ENCODE peak calls at places on chromosomes 3 and 15, in five cellular contexts. H is Calu3, K is RWPE1, B is NCI-H748 treated with DMSO at 0.1 percent for 48 hours, C is activated T-cell treated with anti-CD3 and anti-CD28 coated beads for 1 hour. P is an unnamed sample.

GRCh38 chr3:127428344-127429001 is 140.6 kb upstream of the PRR20G start:
- DNase-seq in H (no peak), K (no peak), B (no peak), C (no peak), P (no peak)

GRCh38 chr3:117105650-117106049 is 396.1 kb downstream of the TUSC7 start:
- DNase-seq in H (no peak), K (no peak), B (no peak), C (no peak), P (no peak)

GRCh38 chr3:45187597-45188210 is 38.4 kb downstream of the TMEM158 start:
- DNase-seq in H (no peak), K (no peak), B (no peak), C (no peak), P (no peak)

GRCh38 chr3:2727566-2728318 is 382.4 kb downstream of the IL5RA start:
- DNase-seq in H (no peak), K (no peak), B (peak), C (no peak), P (peak)

GRCh38 chr3:19702416-19703078 is 231.5 kb downstream of the EFHB start:
- DNase-seq in H (no peak), K (no peak), B (no peak), C (no peak), P (no peak)

GRCh38 chr15:36432162-36432561 is 147.3 kb upstream of the CDIN1 start:
- DNase-seq in H (no peak), K (no peak), B (no peak), C (no peak), P (no peak)

GRCh38 chr3:179512398-179512797 is 50.3 kb upstream of the ACTL6A start:
- DNase-seq in H (no peak), K (no peak), B (no peak), C (no peak), P (no peak)

GRCh38 chr3:122533931-122534334 is 19.2 kb upstream of the KPNA1 start:
- DNase-seq in H (peak), K (peak), B (no peak), C (no peak), P (no peak)

GRCh38 chr3:64457811-64458210 is 230.0 kb downstream of the ADAMTS9 start:
- DNase-seq in H (no peak), K (no peak), B (no peak), C (no peak), P (no peak)

GRCh38 chr3:186254676-186255665 is 107.1 kb downstream of the DGKG start:
- DNase-seq in H (no peak), K (no peak), B (no peak), C (no peak), P (no peak)

GRCh38 chr15:93314245-93314644 is 225.2 kb upstream of the RGMA start:
- DNase-seq in H (no peak), K (no peak), B (no peak), C (no peak), P (no peak)

GRCh38 chr3:27800261-27800660 is 78.1 kb upstream of the EOMES start:
- DNase-seq in H (no peak), K (no peak), B (no peak), C (no peak), P (no peak)

GRCh38 chr3:84943379-84943778 is 15.4 kb upstream of the CADM2 start:
- DNase-seq in H (no peak), K (no peak), B (no peak), C (no peak), P (no peak)

GRCh38 chr3:140294058-140294457 is 359.1 kb downstream of the CLSTN2 start:
- DNase-seq in H (no peak), K (no peak), B (no peak), C (no peak), P (no peak)

GRCh38 chr15:99951471-99951870 is 218.2 kb upstream of the LYSMD4 start:
- DNase-seq in H (no peak), K (no peak), B (no peak), C (no peak), P (no peak)

GRCh38 chr15:43275736-43276562 is 9.2 kb upstream of the TGM5 start:
- DNase-seq in H (no peak), K (no peak), B (no peak), C (no peak), P (no peak)

GRCh38 chr3:52227766-52228165 is 2.3 kb upstream of the TLR9 start:
- DNase-seq in H (no peak), K (no peak), B (no peak), C (no peak), P (no peak)

GRCh38 chr15:33149919-33150318 is 44.6 kb downstream of the FMN1 start:
- DNase-seq in H (no peak), K (no peak), B (no peak), C (no peak), P (no peak)

GRCh38 chr3:141840737-141841544 is 35.5 kb upstream of the ATP1B3 start:
- DNase-seq in H (no peak), K (peak), B (no peak), C (no peak), P (no peak)

GRCh38 chr3:21017115-21017852 is 733.7 kb downstream of the ZNF385D start:
- DNase-seq in H (no peak), K (peak), B (no peak), C (no peak), P (no peak)

GRCh38 chr3:140499114-140499757 is 178.6 kb upstream of the TRIM42 start:
- DNase-seq in H (no peak), K (peak), B (peak), C (no peak), P (peak)

GRCh38 chr3:102037791-102038190 is 188.5 kb downstream of the NFKBIZ start:
- DNase-seq in H (no peak), K (no peak), B (no peak), C (no peak), P (no peak)

GRCh38 chr15:67736810-67737209 is 88.5 kb upstream of the SKOR1 start:
- DNase-seq in H (no peak), K (no peak), B (no peak), C (no peak), P (no peak)

GRCh38 chr15:51853987-51854386 is 24.5 kb downstream of the TMOD3 start:
- DNase-seq in H (no peak), K (no peak), B (no peak), C (no peak), P (no peak)

GRCh38 chr15:42184313-42184712 is 23.8 kb downstream of the VPS39 start:
- DNase-seq in H (no peak), K (no peak), B (no peak), C (no peak), P (no peak)

GRCh38 chr3:158821847-158822246 is 20.0 kb downstream of the MFSD1 start:
- DNase-seq in H (no peak), K (no peak), B (no peak), C (no peak), P (no peak)

GRCh38 chr3:134078169-134078821 is 48.6 kb upstream of the SLCO2A1 start:
- DNase-seq in H (no peak), K (no peak), B (no peak), C (no peak), P (no peak)

GRCh38 chr15:59166156-59166555 is 40.5 kb upstream of the LDHAL6B start:
- DNase-seq in H (no peak), K (no peak), B (no peak), C (no peak), P (no peak)

GRCh38 chr3:62405117-62405516 is 31.8 kb upstream of the FEZF2 start:
- DNase-seq in H (no peak), K (no peak), B (no peak), C (no peak), P (no peak)

GRCh38 chr3:99699841-99700240 is 61.4 kb downstream of the COL8A1 start:
- DNase-seq in H (no peak), K (no peak), B (no peak), C (no peak), P (no peak)

GRCh38 chr3:55524565-55525244 is 37.6 kb upstream of the WNT5A start:
- DNase-seq in H (no peak), K (peak), B (no peak), C (no peak), P (no peak)

GRCh38 chr15:26910715-26911114 is 43.9 kb downstream of the GABRA5 start:
- DNase-seq in H (no peak), K (no peak), B (no peak), C (no peak), P (no peak)

GRCh38 chr15:77753238-77753873 is 120.6 kb upstream of the LINGO1 start:
- DNase-seq in H (peak), K (peak), B (no peak), C (no peak), P (no peak)